ENCODE peak calls at places on chromosomes 3 and 15, in ten cellular contexts. I, V, P, S, O, N, E, Z, R and L are unnamed samples.

GRCh38 chr15:91780387-91780786 is 73.1 kb upstream of the SLCO3A1 start:
- DNase-seq in I (no peak), V (no peak), P (no peak), S (no peak), O (no peak), N (no peak), E (no peak), Z (no peak), R (no peak), L (no peak)

GRCh38 chr15:57743424-57743823 is 36.9 kb downstream of the POLR2M start:
- DNase-seq in I (no peak), V (no peak), P (no peak), S (no peak), O (no peak), N (peak; percentile 4), E (no peak), Z (no peak), R (no peak), L (no peak)

GRCh38 chr3:99872633-99873254 is 55.1 kb downstream of the CMSS1 start:
- DNase-seq in I (no peak), V (no peak), P (no peak), S (no peak), O (no peak), N (no peak), E (no peak), Z (no peak), R (no peak), L (no peak)

GRCh38 chr15:43974852-43975251 is 148.1 kb downstream of the WDR76 start:
- DNase-seq in I (no peak), V (no peak), P (no peak), S (no peak), O (no peak), N (peak; percentile 57), E (no peak), Z (no peak), R (no peak), L (no peak)

GRCh38 chr15:101376615-101377395 is 81.8 kb upstream of the SNRPA1 start:
- DNase-seq in I (no peak), V (peak; percentile 56), P (no peak), S (no peak), O (no peak), N (no peak), E (no peak), Z (no peak), R (no peak), L (no peak)

GRCh38 chr3:49471856-49472495 is 1.9 kb downstream of the DAG1 start:
- DNase-seq in I (no peak), V (no peak), P (no peak), S (no peak), O (no peak), N (no peak), E (no peak), Z (no peak), R (no peak), L (no peak)

GRCh38 chr3:38782148-38782547 is 33.9 kb downstream of the SCN10A start:
- DNase-seq in I (no peak), V (no peak), P (no peak), S (peak; percentile 37), O (no peak), N (peak; percentile 30), E (no peak), Z (no peak), R (no peak), L (no peak)

GRCh38 chr3:126498936-126499335 is 18.6 kb downstream of the UROC1 start:
- DNase-seq in I (no peak), V (no peak), P (no peak), S (no peak), O (no peak), N (peak; percentile 53), E (no peak), Z (no peak), R (no peak), L (no peak)

GRCh38 chr3:193711165-193711485 is 118.1 kb downstream of the OPA1 start:
- DNase-seq in I (no peak), V (no peak), P (no peak), S (no peak), O (no peak), N (no peak), E (no peak), Z (no peak), R (no peak), L (no peak)

GRCh38 chr3:193711523-193711963 is 118.5 kb downstream of the OPA1 start:
- DNase-seq in I (no peak), V (no peak), P (peak; percentile 47), S (no peak), O (no peak), N (peak; percentile 75), E (peak; percentile 75), Z (no peak), R (no peak), L (no peak)

GRCh38 chr3:193712938-193713337 is 119.9 kb downstream of the OPA1 start:
- DNase-seq in I (no peak), V (no peak), P (no peak), S (no peak), O (no peak), N (no peak), E (no peak), Z (no peak), R (no peak), L (no peak)

GRCh38 chr3:193710286-193711164 is 117.5 kb downstream of the OPA1 start:
- DNase-seq in I (no peak), V (no peak), P (no peak), S (no peak), O (no peak), N (no peak), E (peak; percentile 39), Z (no peak), R (no peak), L (no peak)

DNA sequence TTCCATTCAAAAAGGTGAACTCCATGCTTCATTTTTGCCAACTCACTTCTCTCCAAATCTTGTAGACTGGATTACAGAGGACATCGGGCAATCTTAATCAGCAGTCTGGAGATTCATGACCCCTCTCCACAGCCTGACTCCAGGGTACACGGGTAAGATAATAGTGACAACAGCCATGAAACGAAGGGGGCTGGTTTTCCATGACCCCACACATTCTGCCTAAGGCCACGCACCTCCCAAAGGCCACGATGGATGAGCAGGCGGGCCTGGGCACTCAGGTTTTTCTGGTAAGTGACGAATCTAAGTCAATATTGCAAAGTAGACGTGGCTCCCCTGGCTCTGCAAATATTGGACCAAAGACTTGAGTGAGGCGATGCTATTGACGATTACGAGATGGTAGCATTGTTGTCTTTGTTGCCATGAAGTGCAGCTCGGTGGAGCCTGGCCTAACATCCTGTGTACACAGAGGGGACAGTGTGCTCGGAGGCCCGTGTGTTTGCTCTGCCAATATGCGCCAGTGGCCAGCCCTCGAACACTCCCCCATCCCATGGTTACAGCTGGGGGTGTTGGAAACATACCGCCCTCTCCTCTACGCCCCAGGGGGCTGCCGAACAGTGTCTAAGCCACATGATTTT is 119.1 kb downstream of the OPA1 start:
- DNase-seq in I (no peak), V (no peak), P (no peak), S (no peak), O (no peak), N (peak; percentile 99), E (peak; percentile 70), Z (no peak), R (no peak), L (no peak)
- H3K9me3 ChIP-seq in I (peaks cover 4% of the 10 kb centered on the region), V (no peaks in the 10 kb centered on the region), P (no peaks in the 10 kb centered on the region), S (peaks cover 3% of the 10 kb centered on the region), O (peaks cover 8% of the 10 kb centered on the region), N (peaks cover 18% of the 10 kb centered on the region), E (peaks cover 7% of the 10 kb centered on the region), Z (peaks cover 8% of the 10 kb centered on the region), R (peaks cover 9% of the 10 kb centered on the region), L (no peaks in the 10 kb centered on the region)

GRCh38 chr15:56244237-56244810 is 645 bp upstream of the RFX7 start:
- DNase-seq in I (peak; percentile 26), V (peak; percentile 65), P (peak; percentile 44), S (no peak), O (peak; percentile 58), N (peak; percentile 82), E (peak; percentile 91), Z (peak; percentile 67), R (peak; percentile 38), L (peak; percentile 60)

GRCh38 chr15:56243774-56244236 is at the start of gene RFX7:
- DNase-seq in I (peak; percentile 44), V (peak; percentile 72), P (peak; percentile 86), S (no peak), O (peak; percentile 90), N (peak; percentile 53), E (no peak), Z (peak; percentile 73), R (peak; percentile 82), L (peak; percentile 88)

GRCh38 chr15:56241374-56242085 is 2.1 kb downstream of the RFX7 start:
- DNase-seq in I (no peak), V (no peak), P (no peak), S (no peak), O (no peak), N (no peak), E (no peak), Z (peak; percentile 10), R (no peak), L (no peak)

GRCh38 chr15:56242576-56243116 is 1.0 kb downstream of the RFX7 start:
- DNase-seq in I (no peak), V (no peak), P (no peak), S (no peak), O (no peak), N (no peak), E (no peak), Z (no peak), R (no peak), L (no peak)

DNA sequence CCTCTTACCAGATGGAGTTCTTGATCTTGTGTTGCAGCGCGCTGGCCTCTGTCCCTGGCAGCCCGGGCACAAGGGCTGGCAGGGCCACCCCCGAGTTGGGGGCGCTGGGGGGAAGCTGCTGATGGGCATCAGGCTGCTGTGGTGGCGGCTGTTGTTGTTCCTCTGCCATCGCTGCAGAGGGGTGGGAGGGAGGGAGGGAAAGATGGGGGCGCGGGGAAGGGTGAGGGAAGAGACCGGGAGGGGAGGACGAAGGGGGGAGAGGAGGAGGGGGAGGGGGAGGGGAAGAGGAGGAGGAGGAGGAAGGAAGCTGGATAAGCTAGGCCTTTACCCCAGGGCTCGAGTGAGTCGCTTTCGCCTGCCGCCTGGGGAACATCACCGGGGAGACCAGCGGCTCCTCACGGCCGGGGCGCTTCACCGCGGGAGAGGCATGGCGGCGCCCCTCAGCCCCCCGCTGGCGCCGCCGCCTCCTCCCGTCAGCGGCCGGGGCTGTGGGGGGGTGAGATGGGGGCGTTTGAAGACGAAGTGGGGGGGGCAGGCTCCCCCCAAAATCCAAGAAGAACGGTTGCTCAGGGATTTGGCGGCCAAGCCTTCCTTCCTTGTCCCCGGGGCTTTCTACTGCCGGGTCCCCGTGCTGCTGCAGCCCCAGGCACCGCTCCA is 434 bp downstream of the RFX7 start:
- DNase-seq in I (peak; percentile 9), V (peak; percentile 58), P (peak; percentile 46), S (no peak), O (peak; percentile 59), N (no peak), E (peak; percentile 92), Z (peak; percentile 26), R (peak; percentile 49), L (peak; percentile 61)
- TF ChIP-seq POLR2A in I (no peak), V (no peak), P (no peak), S (no peak), O (no peak), N (no peak), E (no peak), Z (no peak), R (no peak), L (no peak)

GRCh38 chr15:36844453-36845094 is 255.8 kb downstream of the MEIS2 start:
- DNase-seq in I (no peak), V (no peak), P (no peak), S (no peak), O (no peak), N (peak; percentile 13), E (no peak), Z (peak; percentile 69), R (no peak), L (no peak)
- TF ChIP-seq CTCF in I (no peak), V (no peak), P (no peak), S (no peak), O (no peak), N (no peak), E (no peak), Z (no peak), R (no peak), L (no peak)

DNA sequence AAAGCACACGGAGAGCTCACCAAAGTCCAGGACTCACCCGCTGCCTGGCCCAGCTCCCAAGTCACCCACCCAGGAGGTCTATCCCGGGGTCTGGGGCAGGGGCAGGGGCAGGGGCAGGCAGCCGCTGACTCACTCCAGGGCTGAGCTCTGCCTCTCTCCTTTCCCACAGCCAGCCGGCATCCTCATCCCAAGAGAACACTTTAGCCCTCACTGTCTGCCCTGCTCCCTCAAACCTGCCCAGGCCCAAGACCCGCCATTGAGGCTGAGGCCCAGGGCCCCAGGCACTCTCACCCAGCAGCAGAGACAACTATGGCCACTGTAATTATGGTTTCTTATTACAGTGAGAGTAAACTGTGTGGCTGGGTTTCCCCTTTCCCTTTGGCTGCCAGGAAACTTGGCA is 53.1 kb downstream of the IQSEC1 start:
- DNase-seq in I (no peak), V (peak; percentile 37), P (no peak), S (no peak), O (no peak), N (no peak), E (no peak), Z (no peak), R (no peak), L (no peak)
- H3K9me3 ChIP-seq in I (no peaks in the 10 kb centered on the region), V (no peaks in the 10 kb centered on the region), P (no peaks in the 10 kb centered on the region), S (no peaks in the 10 kb centered on the region), O (no peaks in the 10 kb centered on the region), N (no peaks in the 10 kb centered on the region), E (no peaks in the 10 kb centered on the region), Z (no peaks in the 10 kb centered on the region), R (no peaks in the 10 kb centered on the region), L (no peaks in the 10 kb centered on the region)